ENCODE peak calls at places on chromosomes 5 and 9, in five cellular contexts. One of them, this sample, is unnamed.

GRCh38 chr9:94912700-94913249 is 186.3 kb downstream of the AOPEP start:
- DNase-seq in ELR: peak
- DNase-seq in non-pigmented ciliary epithelial cell: peak
- DNase-seq in progenitor cell of endocrine pancreas: no peak
- DNase-seq in activated CD4-positive, alpha-beta T cell treated with anti-CD3 and anti-CD28 coated beads, Interleukin-2, amount 50 U/mL, for 4 hours: no peak
- DNase-seq in this sample: no peak

GRCh38 chr5:142795246-142795645 is 25.1 kb downstream of the ARHGAP26 start:
- DNase-seq in non-pigmented ciliary epithelial cell: no peak
- DNase-seq in activated CD4-positive, alpha-beta T cell treated with anti-CD3 and anti-CD28 coated beads, Interleukin-2, amount 50 U/mL, for 4 hours: no peak
- DNase-seq in ELR: no peak
- DNase-seq in progenitor cell of endocrine pancreas: no peak
- DNase-seq in this sample: no peak

GRCh38 chr9:105299190-105299854 is 54.9 kb downstream of the SLC44A1 start:
- DNase-seq in activated CD4-positive, alpha-beta T cell treated with anti-CD3 and anti-CD28 coated beads, Interleukin-2, amount 50 U/mL, for 4 hours: no peak
- DNase-seq in non-pigmented ciliary epithelial cell: peak
- DNase-seq in ELR: peak
- DNase-seq in progenitor cell of endocrine pancreas: no peak
- DNase-seq in this sample: peak

GRCh38 chr5:129945031-129945430 is 40.8 kb downstream of the CHSY3 start:
- DNase-seq in activated CD4-positive, alpha-beta T cell treated with anti-CD3 and anti-CD28 coated beads, Interleukin-2, amount 50 U/mL, for 4 hours: no peak
- DNase-seq in ELR: no peak
- DNase-seq in progenitor cell of endocrine pancreas: no peak
- DNase-seq in non-pigmented ciliary epithelial cell: peak
- DNase-seq in this sample: no peak

GRCh38 chr9:92706218-92706940 is 36.4 kb upstream of the IPPK start:
- DNase-seq in progenitor cell of endocrine pancreas: no peak
- DNase-seq in ELR: peak
- DNase-seq in activated CD4-positive, alpha-beta T cell treated with anti-CD3 and anti-CD28 coated beads, Interleukin-2, amount 50 U/mL, for 4 hours: no peak
- DNase-seq in non-pigmented ciliary epithelial cell: no peak
- DNase-seq in this sample: peak

GRCh38 chr5:998276-998974 is 10.2 kb upstream of the NKD2 start:
- DNase-seq in activated CD4-positive, alpha-beta T cell treated with anti-CD3 and anti-CD28 coated beads, Interleukin-2, amount 50 U/mL, for 4 hours: no peak
- DNase-seq in progenitor cell of endocrine pancreas: no peak
- DNase-seq in non-pigmented ciliary epithelial cell: no peak
- DNase-seq in ELR: no peak
- DNase-seq in this sample: no peak

GRCh38 chr5:52015760-52016159 is 632.5 kb downstream of the ISL1 start:
- DNase-seq in ELR: no peak
- DNase-seq in non-pigmented ciliary epithelial cell: no peak
- DNase-seq in progenitor cell of endocrine pancreas: no peak
- DNase-seq in activated CD4-positive, alpha-beta T cell treated with anti-CD3 and anti-CD28 coated beads, Interleukin-2, amount 50 U/mL, for 4 hours: no peak
- DNase-seq in this sample: no peak

GRCh38 chr5:73204302-73204701 is 31.3 kb downstream of the TMEM174 start:
- DNase-seq in progenitor cell of endocrine pancreas: no peak
- DNase-seq in activated CD4-positive, alpha-beta T cell treated with anti-CD3 and anti-CD28 coated beads, Interleukin-2, amount 50 U/mL, for 4 hours: no peak
- DNase-seq in ELR: no peak
- DNase-seq in non-pigmented ciliary epithelial cell: no peak
- DNase-seq in this sample: no peak

GRCh38 chr9:93110400-93110855 is 14.4 kb downstream of the CARD19 start:
- DNase-seq in progenitor cell of endocrine pancreas: no peak
- DNase-seq in activated CD4-positive, alpha-beta T cell treated with anti-CD3 and anti-CD28 coated beads, Interleukin-2, amount 50 U/mL, for 4 hours: no peak
- DNase-seq in ELR: no peak
- DNase-seq in non-pigmented ciliary epithelial cell: no peak
- DNase-seq in this sample: no peak

GRCh38 chr5:1404062-1404461 is 41.2 kb downstream of the SLC6A3 start:
- DNase-seq in progenitor cell of endocrine pancreas: no peak
- DNase-seq in activated CD4-positive, alpha-beta T cell treated with anti-CD3 and anti-CD28 coated beads, Interleukin-2, amount 50 U/mL, for 4 hours: no peak
- DNase-seq in non-pigmented ciliary epithelial cell: no peak
- DNase-seq in ELR: no peak
- DNase-seq in this sample: no peak

GRCh38 chr9:121841771-121842611 is 190.6 kb downstream of the DAB2IP start:
- DNase-seq in activated CD4-positive, alpha-beta T cell treated with anti-CD3 and anti-CD28 coated beads, Interleukin-2, amount 50 U/mL, for 4 hours: no peak
- DNase-seq in ELR: peak
- DNase-seq in progenitor cell of endocrine pancreas: no peak
- DNase-seq in non-pigmented ciliary epithelial cell: no peak
- DNase-seq in this sample: no peak

GRCh38 chr9:35110327-35110758 is 5.3 kb downstream of the ATOSB start:
- DNase-seq in activated CD4-positive, alpha-beta T cell treated with anti-CD3 and anti-CD28 coated beads, Interleukin-2, amount 50 U/mL, for 4 hours: no peak
- DNase-seq in non-pigmented ciliary epithelial cell: no peak
- DNase-seq in progenitor cell of endocrine pancreas: no peak
- DNase-seq in ELR: peak
- DNase-seq in this sample: no peak

GRCh38 chr9:100515578-100516494 is 42.9 kb downstream of the TMEFF1 start:
- DNase-seq in non-pigmented ciliary epithelial cell: no peak
- DNase-seq in ELR: no peak
- DNase-seq in progenitor cell of endocrine pancreas: no peak
- DNase-seq in activated CD4-positive, alpha-beta T cell treated with anti-CD3 and anti-CD28 coated beads, Interleukin-2, amount 50 U/mL, for 4 hours: no peak
- DNase-seq in this sample: no peak

GRCh38 chr5:80854583-80854982 is 105.6 kb upstream of the RASGRF2 start:
- DNase-seq in non-pigmented ciliary epithelial cell: no peak
- DNase-seq in activated CD4-positive, alpha-beta T cell treated with anti-CD3 and anti-CD28 coated beads, Interleukin-2, amount 50 U/mL, for 4 hours: no peak
- DNase-seq in ELR: no peak
- DNase-seq in progenitor cell of endocrine pancreas: no peak
- DNase-seq in this sample: no peak

GRCh38 chr5:176723440-176723839 is 76.2 kb downstream of the TSPAN17 start:
- DNase-seq in ELR: no peak
- DNase-seq in progenitor cell of endocrine pancreas: no peak
- DNase-seq in activated CD4-positive, alpha-beta T cell treated with anti-CD3 and anti-CD28 coated beads, Interleukin-2, amount 50 U/mL, for 4 hours: no peak
- DNase-seq in non-pigmented ciliary epithelial cell: no peak
- DNase-seq in this sample: no peak

GRCh38 chr5:14293279-14293678 is 150.1 kb downstream of the TRIO start:
- DNase-seq in activated CD4-positive, alpha-beta T cell treated with anti-CD3 and anti-CD28 coated beads, Interleukin-2, amount 50 U/mL, for 4 hours: no peak
- DNase-seq in non-pigmented ciliary epithelial cell: no peak
- DNase-seq in progenitor cell of endocrine pancreas: no peak
- DNase-seq in ELR: no peak
- DNase-seq in this sample: no peak

GRCh38 chr5:68316469-68316868 is 100.9 kb downstream of the PIK3R1 start:
- DNase-seq in ELR: no peak
- DNase-seq in non-pigmented ciliary epithelial cell: no peak
- DNase-seq in progenitor cell of endocrine pancreas: no peak
- DNase-seq in activated CD4-positive, alpha-beta T cell treated with anti-CD3 and anti-CD28 coated beads, Interleukin-2, amount 50 U/mL, for 4 hours: no peak
- DNase-seq in this sample: no peak

GRCh38 chr9:88813810-88814209 is 177.5 kb upstream of the S1PR3 start:
- DNase-seq in progenitor cell of endocrine pancreas: no peak
- DNase-seq in non-pigmented ciliary epithelial cell: no peak
- DNase-seq in ELR: peak
- DNase-seq in activated CD4-positive, alpha-beta T cell treated with anti-CD3 and anti-CD28 coated beads, Interleukin-2, amount 50 U/mL, for 4 hours: no peak
- DNase-seq in this sample: no peak

GRCh38 chr9:92242115-92242778 is 51.2 kb downstream of the IARS1 start:
- DNase-seq in ELR: peak
- DNase-seq in non-pigmented ciliary epithelial cell: peak
- DNase-seq in progenitor cell of endocrine pancreas: no peak
- DNase-seq in activated CD4-positive, alpha-beta T cell treated with anti-CD3 and anti-CD28 coated beads, Interleukin-2, amount 50 U/mL, for 4 hours: no peak
- DNase-seq in this sample: no peak

GRCh38 chr5:104793452-104794120 is 1231.0 kb upstream of the NUDT12 start:
- DNase-seq in non-pigmented ciliary epithelial cell: no peak
- DNase-seq in progenitor cell of endocrine pancreas: no peak
- DNase-seq in activated CD4-positive, alpha-beta T cell treated with anti-CD3 and anti-CD28 coated beads, Interleukin-2, amount 50 U/mL, for 4 hours: no peak
- DNase-seq in ELR: no peak
- DNase-seq in this sample: no peak

GRCh38 chr5:67971223-67971830 is 244.2 kb upstream of the PIK3R1 start:
- DNase-seq in progenitor cell of endocrine pancreas: no peak
- DNase-seq in activated CD4-positive, alpha-beta T cell treated with anti-CD3 and anti-CD28 coated beads, Interleukin-2, amount 50 U/mL, for 4 hours: no peak
- DNase-seq in ELR: no peak
- DNase-seq in non-pigmented ciliary epithelial cell: no peak
- DNase-seq in this sample: no peak

GRCh38 chr5:68252678-68253520 is 37.3 kb downstream of the PIK3R1 start:
- DNase-seq in progenitor cell of endocrine pancreas: peak
- DNase-seq in ELR: peak
- DNase-seq in activated CD4-positive, alpha-beta T cell treated with anti-CD3 and anti-CD28 coated beads, Interleukin-2, amount 50 U/mL, for 4 hours: peak
- DNase-seq in non-pigmented ciliary epithelial cell: no peak
- DNase-seq in this sample: no peak

GRCh38 chr5:10577371-10578291 is 13.8 kb downstream of the ANKRD33B start:
- DNase-seq in progenitor cell of endocrine pancreas: no peak
- DNase-seq in activated CD4-positive, alpha-beta T cell treated with anti-CD3 and anti-CD28 coated beads, Interleukin-2, amount 50 U/mL, for 4 hours: no peak
- DNase-seq in ELR: no peak
- DNase-seq in non-pigmented ciliary epithelial cell: no peak
- DNase-seq in this sample: no peak

GRCh38 chr9:137168907-137169763 is 716 bp downstream of the LRRC26 start:
- DNase-seq in non-pigmented ciliary epithelial cell: no peak
- DNase-seq in activated CD4-positive, alpha-beta T cell treated with anti-CD3 and anti-CD28 coated beads, Interleukin-2, amount 50 U/mL, for 4 hours: no peak
- DNase-seq in progenitor cell of endocrine pancreas: peak
- DNase-seq in ELR: peak
- DNase-seq in this sample: no peak

GRCh38 chr9:126417007-126417406 is 90.4 kb downstream of the MVB12B start:
- DNase-seq in activated CD4-positive, alpha-beta T cell treated with anti-CD3 and anti-CD28 coated beads, Interleukin-2, amount 50 U/mL, for 4 hours: no peak
- DNase-seq in progenitor cell of endocrine pancreas: no peak
- DNase-seq in non-pigmented ciliary epithelial cell: no peak
- DNase-seq in ELR: no peak
- DNase-seq in this sample: no peak

GRCh38 chr9:133703571-133704399 is 34.4 kb downstream of the SARDH start:
- DNase-seq in activated CD4-positive, alpha-beta T cell treated with anti-CD3 and anti-CD28 coated beads, Interleukin-2, amount 50 U/mL, for 4 hours: no peak
- DNase-seq in non-pigmented ciliary epithelial cell: no peak
- DNase-seq in progenitor cell of endocrine pancreas: no peak
- DNase-seq in ELR: no peak
- DNase-seq in this sample: no peak

GRCh38 chr5:95375591-95375990 is 15.6 kb upstream of the FAM81B start:
- DNase-seq in non-pigmented ciliary epithelial cell: peak
- DNase-seq in progenitor cell of endocrine pancreas: no peak
- DNase-seq in ELR: peak
- DNase-seq in activated CD4-positive, alpha-beta T cell treated with anti-CD3 and anti-CD28 coated beads, Interleukin-2, amount 50 U/mL, for 4 hours: no peak
- DNase-seq in this sample: no peak